ENCODE peak calls at places on chromosomes 13 and 19, in four cellular contexts. One of them, this sample, is unnamed.
A peak's percentile ranks its signal among the peaks of the same experiment; 100 is the strongest.

GRCh38 chr13:44818428-44818827 is 170.8 kb downstream of the NUFIP1 start:
- DNase-seq in lower leg skin: no peak
- DNase-seq in ovary: no peak
- DNase-seq in body of pancreas: no peak
- DNase-seq in this sample: no peak

GRCh38 chr13:75495938-75496337 is 14.0 kb upstream of the TBC1D4 start:
- DNase-seq in lower leg skin: no peak
- DNase-seq in ovary: no peak
- DNase-seq in body of pancreas: no peak
- DNase-seq in this sample: no peak

GRCh38 chr19:14871619-14872230 is 14.2 kb downstream of the OR7A17 start:
- DNase-seq in lower leg skin: no peak
- DNase-seq in ovary: no peak
- DNase-seq in body of pancreas: no peak
- DNase-seq in this sample: no peak

GRCh38 chr13:33644607-33645543 is 173.1 kb upstream of the RFC3 start:
- DNase-seq in lower leg skin: no peak
- DNase-seq in ovary: no peak
- DNase-seq in body of pancreas: no peak
- DNase-seq in this sample: no peak

GRCh38 chr19:2625434-2625833 is 77.1 kb downstream of the GNG7 start:
- DNase-seq in lower leg skin: peak; percentile 62
- DNase-seq in ovary: no peak
- DNase-seq in body of pancreas: no peak
- DNase-seq in this sample: no peak

GRCh38 chr13:84873951-84874350 is 925.3 kb downstream of the SLITRK6 start:
- DNase-seq in lower leg skin: no peak
- DNase-seq in ovary: no peak
- DNase-seq in body of pancreas: no peak
- DNase-seq in this sample: no peak

GRCh38 chr19:43574424-43575155 is 737 bp downstream of the XRCC1 start:
- DNase-seq in lower leg skin: no peak
- DNase-seq in ovary: peak; percentile 32
- DNase-seq in body of pancreas: no peak
- DNase-seq in this sample: peak; percentile 62

GRCh38 chr13:100789481-100789880 is 114.9 kb upstream of the TMTC4 start:
- DNase-seq in lower leg skin: no peak
- DNase-seq in ovary: no peak
- DNase-seq in body of pancreas: no peak
- DNase-seq in this sample: no peak

GRCh38 chr13:110156186-110157065 is 150.5 kb downstream of the COL4A1 start:
- DNase-seq in lower leg skin: no peak
- DNase-seq in ovary: no peak
- DNase-seq in body of pancreas: no peak
- DNase-seq in this sample: no peak

GRCh38 chr19:31121501-31121900 is 227.7 kb downstream of the TSHZ3 start:
- DNase-seq in lower leg skin: no peak
- DNase-seq in ovary: no peak
- DNase-seq in body of pancreas: no peak
- DNase-seq in this sample: no peak

GRCh38 chr13:20654156-20654555 is 49.3 kb upstream of the IL17D start:
- DNase-seq in lower leg skin: no peak
- DNase-seq in ovary: no peak
- DNase-seq in body of pancreas: no peak
- DNase-seq in this sample: no peak

GRCh38 chr19:3655402-3656072 is 28.9 kb upstream of the CACTIN start:
- DNase-seq in lower leg skin: no peak
- DNase-seq in ovary: no peak
- DNase-seq in body of pancreas: no peak
- DNase-seq in this sample: peak; percentile 100

GRCh38 chr19:12946092-12946845 is 607 bp downstream of the RAD23A start:
- DNase-seq in lower leg skin: no peak
- DNase-seq in ovary: peak; percentile 63
- DNase-seq in body of pancreas: peak; percentile 70
- DNase-seq in this sample: no peak

GRCh38 chr13:101007245-101007644 is 332.6 kb upstream of the TMTC4 start:
- DNase-seq in lower leg skin: no peak
- DNase-seq in ovary: no peak
- DNase-seq in body of pancreas: no peak
- DNase-seq in this sample: no peak

GRCh38 chr13:49248433-49249002 is 793 bp downstream of the CDADC1 start:
- DNase-seq in lower leg skin: no peak
- DNase-seq in ovary: no peak
- DNase-seq in body of pancreas: no peak
- DNase-seq in this sample: no peak

GRCh38 chr19:18023596-18024212 is 15.7 kb downstream of the ARRDC2 start:
- DNase-seq in lower leg skin: peak; percentile 90
- DNase-seq in ovary: peak; percentile 55
- DNase-seq in body of pancreas: peak; percentile 63
- DNase-seq in this sample: no peak

GRCh38 chr19:55603581-55604292 is 1.7 kb upstream of the ZNF865 start:
- DNase-seq in lower leg skin: no peak
- DNase-seq in ovary: no peak
- DNase-seq in body of pancreas: no peak
- DNase-seq in this sample: no peak

GRCh38 chr19:16025108-16026101 is 50.9 kb upstream of the TPM4 start:
- DNase-seq in lower leg skin: no peak
- DNase-seq in ovary: no peak
- DNase-seq in body of pancreas: peak; percentile 40
- DNase-seq in this sample: peak; percentile 96

GRCh38 chr13:68304287-68304893 is 1074.3 kb upstream of the PCDH9 start:
- DNase-seq in lower leg skin: no peak
- DNase-seq in ovary: no peak
- DNase-seq in body of pancreas: no peak
- DNase-seq in this sample: peak; percentile 8

GRCh38 chr13:86585826-86586225 is 786.6 kb upstream of the SLITRK6 start:
- DNase-seq in lower leg skin: peak; percentile 40
- DNase-seq in ovary: no peak
- DNase-seq in body of pancreas: peak; percentile 45
- DNase-seq in this sample: no peak

GRCh38 chr13:29537736-29538624 is 57.5 kb downstream of the SLC7A1 start:
- DNase-seq in lower leg skin: no peak
- DNase-seq in ovary: no peak
- DNase-seq in body of pancreas: no peak
- DNase-seq in this sample: no peak

GRCh38 chr13:47288546-47288945 is 391.7 kb upstream of the HTR2A start:
- DNase-seq in lower leg skin: no peak
- DNase-seq in ovary: no peak
- DNase-seq in body of pancreas: no peak
- DNase-seq in this sample: no peak

GRCh38 chr19:23116802-23117571 is at the start of gene ZNF730:
- DNase-seq in lower leg skin: no peak
- DNase-seq in ovary: peak; percentile 21
- DNase-seq in body of pancreas: no peak
- DNase-seq in this sample: no peak

GRCh38 chr19:55046975-55047622 is 9.0 kb upstream of the GP6 start:
- DNase-seq in lower leg skin: no peak
- DNase-seq in ovary: no peak
- DNase-seq in body of pancreas: no peak
- DNase-seq in this sample: no peak

GRCh38 chr19:48415395-48415794 is 21.9 kb downstream of the GRIN2D start:
- DNase-seq in lower leg skin: peak; percentile 73
- DNase-seq in ovary: peak; percentile 38
- DNase-seq in body of pancreas: peak; percentile 70
- DNase-seq in this sample: no peak

GRCh38 chr19:3665681-3666544 is 34.4 kb downstream of the PIP5K1C start:
- DNase-seq in lower leg skin: no peak
- DNase-seq in ovary: peak; percentile 77
- DNase-seq in body of pancreas: peak; percentile 58
- DNase-seq in this sample: peak; percentile 79

GRCh38 chr13:71306821-71307220 is 560.2 kb downstream of the DACH1 start:
- DNase-seq in lower leg skin: no peak
- DNase-seq in ovary: no peak
- DNase-seq in body of pancreas: no peak
- DNase-seq in this sample: no peak

GRCh38 chr19:52248256-52248655 is 21.1 kb upstream of the ZNF766 start:
- DNase-seq in lower leg skin: peak; percentile 33
- DNase-seq in ovary: peak; percentile 58
- DNase-seq in body of pancreas: peak; percentile 34
- DNase-seq in this sample: peak; percentile 26

GRCh38 chr13:31775686-31776085 is 36.4 kb downstream of the RXFP2 start:
- DNase-seq in lower leg skin: peak; percentile 66
- DNase-seq in ovary: peak; percentile 25
- DNase-seq in body of pancreas: peak; percentile 14
- DNase-seq in this sample: no peak

GRCh38 chr13:30145709-30146367 is 161.5 kb downstream of the KATNAL1 start:
- DNase-seq in lower leg skin: no peak
- DNase-seq in ovary: no peak
- DNase-seq in body of pancreas: no peak
- DNase-seq in this sample: no peak

GRCh38 chr13:110637275-110637674 is 21.9 kb downstream of the NAXD start:
- DNase-seq in lower leg skin: no peak
- DNase-seq in ovary: no peak
- DNase-seq in body of pancreas: no peak
- DNase-seq in this sample: no peak

GRCh38 chr19:8468761-8469458 is 24.1 kb downstream of the HNRNPM start:
- DNase-seq in lower leg skin: no peak
- DNase-seq in ovary: no peak
- DNase-seq in body of pancreas: no peak
- DNase-seq in this sample: no peak

GRCh38 chr19:4374451-4375163 is 25.7 kb downstream of the SH3GL1 start:
- DNase-seq in lower leg skin: peak; percentile 77
- DNase-seq in ovary: peak; percentile 86
- DNase-seq in body of pancreas: peak; percentile 84
- DNase-seq in this sample: peak; percentile 92

GRCh38 chr13:61258185-61258584 is 157.5 kb downstream of the PCDH20 start:
- DNase-seq in lower leg skin: no peak
- DNase-seq in ovary: no peak
- DNase-seq in body of pancreas: no peak
- DNase-seq in this sample: no peak
- TF ChIP-seq POLR2A in lower leg skin: no peak
- TF ChIP-seq POLR2A in ovary: no peak
- TF ChIP-seq POLR2A in body of pancreas: no peak
- TF ChIP-seq POLR2A in this sample: no peak

GRCh38 chr19:36773223-36773579 is 594 bp upstream of the ZNF850 start:
- DNase-seq in lower leg skin: no peak
- DNase-seq in ovary: no peak
- DNase-seq in body of pancreas: no peak
- DNase-seq in this sample: no peak

GRCh38 chr19:36772341-36773222 is at the start of gene ZNF850:
- DNase-seq in lower leg skin: peak; percentile 93
- DNase-seq in ovary: peak; percentile 96
- DNase-seq in body of pancreas: peak; percentile 94
- DNase-seq in this sample: peak; percentile 92

GRCh38 chr19:36775768-36776167 is 3.2 kb upstream of the ZNF850 start:
- DNase-seq in lower leg skin: no peak
- DNase-seq in ovary: no peak
- DNase-seq in body of pancreas: peak; percentile 49
- DNase-seq in this sample: no peak

DNA sequence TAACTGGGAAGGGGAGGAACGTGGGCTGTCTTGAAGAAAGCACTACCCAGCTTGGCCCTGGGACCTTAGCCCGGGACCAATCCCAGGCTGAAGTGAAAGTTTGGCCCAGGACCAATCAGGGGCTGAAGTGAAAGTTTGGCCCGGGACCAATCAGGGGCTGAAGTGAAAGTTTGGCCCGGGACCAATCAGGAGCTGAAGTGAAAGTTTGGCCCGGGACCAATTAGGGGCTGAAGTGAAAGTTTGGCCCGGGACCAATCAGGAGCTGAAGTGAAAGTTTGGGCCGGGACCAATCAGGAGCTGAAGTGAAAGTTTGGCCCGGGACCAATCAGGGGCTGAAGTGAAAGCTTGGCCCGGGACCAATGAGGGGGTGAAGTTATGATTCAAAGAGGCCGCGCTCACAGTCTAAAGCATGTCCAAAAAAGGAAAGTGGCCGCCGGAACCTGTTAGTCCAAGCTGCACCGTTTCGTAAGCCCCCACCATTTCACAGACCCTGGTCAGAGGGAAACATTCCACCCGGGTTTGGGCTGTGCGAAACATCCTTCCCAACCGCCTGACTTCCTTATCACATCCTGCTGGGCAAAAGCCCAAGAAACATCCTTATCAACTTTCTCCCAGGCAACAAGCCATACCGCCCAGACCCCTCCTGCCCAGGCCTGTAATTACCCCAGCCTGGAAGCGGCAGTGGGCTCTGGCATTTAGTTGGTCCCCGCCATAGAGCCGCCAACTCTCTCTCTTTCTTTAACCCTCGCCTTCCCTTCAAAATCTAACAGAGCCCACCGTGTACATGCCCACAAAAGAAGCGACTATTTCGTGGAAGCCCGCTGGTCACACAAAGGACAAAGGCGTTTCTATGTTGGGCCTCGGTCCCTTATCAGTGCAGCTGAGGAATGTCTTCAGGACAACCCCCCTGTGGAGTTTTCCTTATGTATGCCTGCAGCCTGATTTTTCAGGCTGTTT is 1.1 kb downstream of the ZNF850 start:
- DNase-seq in lower leg skin: peak; percentile 32
- DNase-seq in ovary: peak; percentile 89
- DNase-seq in body of pancreas: peak; percentile 63
- DNase-seq in this sample: peak; percentile 63
- TF ChIP-seq POLR2A in lower leg skin: no peak
- TF ChIP-seq POLR2A in ovary: no peak
- TF ChIP-seq POLR2A in body of pancreas: no peak
- TF ChIP-seq POLR2A in this sample: no peak

GRCh38 chr19:50334741-50335421 is 5.7 kb upstream of the KCNC3 start:
- DNase-seq in lower leg skin: no peak
- DNase-seq in ovary: no peak
- DNase-seq in body of pancreas: no peak
- DNase-seq in this sample: no peak
- TF ChIP-seq POLR2A in lower leg skin: no peak
- TF ChIP-seq POLR2A in ovary: no peak
- TF ChIP-seq POLR2A in body of pancreas: no peak
- TF ChIP-seq POLR2A in this sample: no peak

DNA sequence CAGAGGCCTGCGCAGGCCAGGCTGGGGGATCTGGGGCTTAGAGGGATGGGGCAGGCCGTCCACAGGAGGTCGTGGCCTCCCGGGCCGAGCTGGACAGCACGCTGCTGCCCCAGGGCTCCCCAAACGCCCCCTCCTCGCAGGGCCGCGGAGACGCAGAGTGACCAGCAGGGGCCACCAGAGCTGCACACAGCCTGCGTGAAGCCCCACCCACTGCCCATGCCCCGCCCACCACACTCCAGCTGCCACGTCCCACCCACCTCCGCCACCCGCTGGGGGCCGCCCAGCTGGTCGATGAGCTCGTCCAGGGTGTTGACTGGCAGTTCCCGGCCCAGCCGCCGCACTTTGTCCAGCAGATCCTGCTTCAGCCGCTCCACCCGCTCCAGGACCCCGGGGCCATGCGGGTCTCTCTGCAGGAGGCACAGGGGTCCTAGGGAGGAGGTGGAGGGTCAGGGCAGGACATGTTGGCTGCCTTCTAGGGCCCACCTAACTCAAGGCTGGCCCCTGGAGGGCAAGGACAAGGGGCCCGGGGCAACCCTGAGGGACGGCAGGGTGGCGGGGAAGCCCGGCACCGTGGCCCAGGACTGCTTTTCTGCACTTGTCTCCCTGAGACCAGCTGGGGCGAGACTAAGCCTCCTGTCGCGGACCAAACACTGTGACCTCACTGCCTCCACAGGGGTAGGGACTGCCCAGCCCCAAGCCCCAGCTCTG is 9.6 kb downstream of the GPX4 start:
- DNase-seq in lower leg skin: peak; percentile 89
- DNase-seq in ovary: peak; percentile 98
- DNase-seq in body of pancreas: peak; percentile 98
- DNase-seq in this sample: peak; percentile 99
- TF ChIP-seq POLR2A in lower leg skin: no peak
- TF ChIP-seq POLR2A in ovary: no peak
- TF ChIP-seq POLR2A in body of pancreas: no peak
- TF ChIP-seq POLR2A in this sample: no peak

This sample was measured in H54.